ENCODE peak calls at places on chromosomes 12 and 14, in five cellular contexts. P is RWPE2, J is left lung, U is prostate gland, L is IMR-90. I is an unnamed sample. For H3K4me1, the result is how much of the 10 kb centered on the place peaks cover.

GRCh38 chr14:21846227-21846885 is 172.7 kb upstream of the OR4E1 start:
- DNase-seq in P (no peak), J (peak), U (no peak), L (peak), I (peak)

GRCh38 chr12:88577537-88577936 is 2.7 kb downstream of the KITLG start:
- DNase-seq in P (no peak), J (no peak), U (no peak), L (no peak), I (no peak)

GRCh38 chr12:89943461-89943860 is 234.8 kb upstream of the ATP2B1 start:
- DNase-seq in P (no peak), J (no peak), U (no peak), L (no peak), I (no peak)

GRCh38 chr12:14952295-14952995 is 9.0 kb downstream of the ARHGDIB start:
- DNase-seq in P (no peak), J (no peak), U (no peak), L (peak), I (peak)

GRCh38 chr14:28344381-28344780 is 422.2 kb upstream of the FOXG1 start:
- DNase-seq in P (no peak), J (no peak), U (no peak), L (no peak), I (no peak)

GRCh38 chr12:94805749-94806148 is 155.4 kb upstream of the TMCC3 start:
- DNase-seq in P (no peak), J (no peak), U (no peak), L (peak), I (no peak)

GRCh38 chr12:10012630-10013330 is 2.4 kb downstream of the CLEC12B start:
- DNase-seq in P (no peak), J (no peak), U (no peak), L (no peak), I (no peak)

GRCh38 chr14:34711808-34712712 is 2.3 kb downstream of the CFL2 start:
- DNase-seq in P (no peak), J (no peak), U (no peak), L (no peak), I (no peak)

GRCh38 chr12:67275380-67275913 is 6.3 kb downstream of the CAND1 start:
- DNase-seq in P (no peak), J (no peak), U (no peak), L (no peak), I (no peak)

GRCh38 chr14:24080888-24081738 is 9.8 kb downstream of the CPNE6 start:
- DNase-seq in P (peak), J (peak), U (peak), L (no peak), I (peak)

GRCh38 chr12:52749827-52750226 is 27.3 kb downstream of the KRT76 start:
- DNase-seq in P (no peak), J (no peak), U (no peak), L (no peak), I (no peak)

GRCh38 chr14:101050901-101051490 is 147.5 kb upstream of the RTL1 start:
- DNase-seq in P (no peak), J (peak), U (no peak), L (no peak), I (no peak)

GRCh38 chr12:105267711-105268110 is 31.7 kb upstream of the APPL2 start:
- DNase-seq in P (no peak), J (no peak), U (no peak), L (peak), I (no peak)

GRCh38 chr12:45357547-45358417 is 141.9 kb downstream of the ANO6 start:
- DNase-seq in P (no peak), J (no peak), U (no peak), L (no peak), I (no peak)

GRCh38 chr14:65933400-65934068 is 521.0 kb downstream of the FUT8 start:
- DNase-seq in P (no peak), J (no peak), U (no peak), L (no peak), I (no peak)

GRCh38 chr12:18794000-18794399 is 56.1 kb downstream of the CAPZA3 start:
- DNase-seq in P (no peak), J (no peak), U (no peak), L (no peak), I (no peak)

GRCh38 chr14:93035917-93036651 is 79.6 kb downstream of the ITPK1 start:
- DNase-seq in P (no peak), J (peak), U (no peak), L (no peak), I (peak)

DNA sequence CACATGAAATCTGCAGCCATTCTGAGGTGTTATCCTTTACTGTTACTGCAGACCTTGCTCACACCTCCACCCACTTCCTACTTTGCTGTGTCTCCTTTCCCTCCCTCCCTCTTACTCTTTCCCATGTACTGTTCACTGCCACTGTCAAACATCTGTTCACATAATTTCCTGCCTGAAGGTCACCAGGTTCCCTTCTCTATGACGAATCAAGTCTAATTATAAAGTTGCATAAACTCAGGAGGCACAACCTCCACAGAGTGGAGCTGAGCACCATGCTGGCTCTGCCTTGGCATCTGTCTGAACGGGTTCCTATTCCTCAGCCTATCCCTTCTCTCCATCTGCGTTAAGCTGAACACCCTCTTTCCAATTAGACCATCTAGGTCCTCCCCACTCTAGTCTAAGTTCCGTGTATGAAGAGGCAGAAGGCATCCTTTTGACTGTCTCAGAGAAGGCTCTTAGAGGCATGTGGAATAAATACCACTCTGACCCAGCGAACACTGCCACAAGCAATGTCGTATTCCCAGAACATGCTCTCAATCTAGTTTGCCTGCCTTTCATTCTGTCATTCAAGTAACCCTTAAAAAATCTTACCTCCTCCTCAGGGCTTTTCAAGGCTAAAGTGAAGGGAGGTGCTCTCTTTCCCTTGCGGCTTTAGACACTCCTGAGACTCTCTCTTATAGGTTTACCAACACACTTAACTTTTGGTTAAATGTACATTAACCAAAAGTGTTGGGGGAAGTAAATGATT is 48.7 kb downstream of the ACADS start:
- DNase-seq in P (no peak), J (no peak), U (no peak), L (no peak), I (no peak)
- H3K27ac ChIP-seq in P (no peak), J (peak), U (no peak), L (no peak), I (no peak)

DNA sequence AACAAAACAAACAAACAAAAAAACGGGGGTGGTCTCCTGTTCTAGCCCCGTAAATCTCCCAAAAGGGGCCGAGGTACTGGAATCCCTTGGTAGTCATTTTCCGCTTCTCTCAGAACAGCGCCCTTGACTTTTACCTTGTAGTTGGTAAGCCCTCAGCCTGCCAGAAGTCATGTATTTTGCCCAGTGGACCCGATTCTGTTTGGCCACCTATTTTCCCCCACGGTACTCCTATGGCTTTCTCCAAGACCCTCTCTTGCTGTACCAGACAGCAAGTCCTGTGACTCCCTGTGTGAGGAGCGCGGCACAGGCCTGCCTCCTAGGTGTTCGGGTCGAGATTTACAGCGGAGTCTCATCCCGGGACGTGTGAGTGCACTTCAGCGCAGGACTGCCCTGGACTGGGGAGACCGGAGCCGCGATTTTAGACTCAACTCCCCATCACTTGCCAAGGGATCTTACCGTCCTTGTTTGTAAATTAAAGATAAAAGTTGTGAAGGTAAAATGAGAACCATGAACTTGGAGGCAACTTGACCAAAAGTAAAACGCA is 1.1 kb upstream of the MBD6 start:
- DNase-seq in P (no peak), J (peak), U (peak), L (peak), I (peak)
- TF ChIP-seq CTCF in P (no peak), J (no peak), U (peak), L (no peak), I (no peak)

DNA sequence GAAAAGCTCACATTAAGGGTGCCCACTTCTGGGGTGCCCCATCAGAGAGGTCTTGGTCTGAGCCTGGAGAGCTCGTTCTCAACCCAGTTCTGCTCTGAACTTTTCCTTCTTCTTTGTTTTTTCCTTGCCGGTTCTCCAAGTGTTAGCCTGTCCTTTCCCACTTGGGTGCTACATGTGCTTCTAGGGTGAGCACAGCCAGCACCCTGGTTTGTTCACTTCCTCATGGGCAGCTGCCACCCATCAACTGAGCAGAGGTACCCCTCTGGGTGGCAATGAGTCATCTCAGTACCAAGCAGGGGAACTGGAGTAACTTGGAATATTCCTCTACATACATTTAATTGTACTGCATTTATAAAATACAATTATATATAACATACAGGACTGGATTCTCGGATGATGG is 3.9 kb upstream of the SYNE3 start:
- DNase-seq in P (no peak), J (no peak), U (no peak), L (no peak), I (peak)
- H3K4me1 ChIP-seq in P (half or more), J (under half), U (under half), L (under half), I (half or more)

DNA sequence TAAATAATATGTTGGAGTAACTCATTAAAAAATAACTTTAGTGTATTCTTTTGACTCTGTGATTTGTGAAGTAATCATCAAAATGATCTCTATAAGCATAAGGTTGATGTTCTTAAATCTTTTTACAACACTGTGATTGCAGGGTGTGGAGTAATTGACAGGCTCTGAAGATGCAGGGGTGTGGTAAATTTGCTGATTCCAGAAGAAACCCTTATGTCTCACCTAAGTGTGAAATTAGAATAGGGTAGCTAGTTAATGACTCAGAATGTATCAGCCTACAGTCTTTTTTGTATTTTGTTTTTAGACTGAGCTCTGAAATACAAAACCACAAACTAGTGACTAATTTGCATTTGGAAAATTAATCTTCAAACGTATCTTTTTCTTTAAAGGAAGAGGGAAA is 5.9 kb downstream of the PRPF39 start:
- DNase-seq in P (no peak), J (no peak), U (no peak), L (peak), I (no peak)
- H3K27ac ChIP-seq in P (peak), J (no peak), U (no peak), L (no peak), I (no peak)

GRCh38 chr14:63367742-63368364 is 49.1 kb upstream of the GPHB5 start:
- DNase-seq in P (no peak), J (no peak), U (no peak), L (no peak), I (no peak)
- TF ChIP-seq CTCF in P (no peak), J (no peak), U (no peak), L (no peak), I (no peak)

I was measured in CD8-positive, alpha-beta T cell.